ENCODE peak calls at places on chromosomes 1 and 21, in seven cellular contexts. One of them, this sample, is unnamed.

GRCh38 chr1:178501705-178502329 is 5.1 kb upstream of the CLEC20A start:
- DNase-seq in Caki2: peak
- DNase-seq in sigmoid colon: peak
- DNase-seq in G401: peak
- DNase-seq in GM12878: peak
- DNase-seq in mesenchymal stem cell: peak
- DNase-seq in NCI-H1417: peak
- DNase-seq in this sample: no peak

GRCh38 chr1:91075233-91076135 is 53.6 kb upstream of the ZNF644 start:
- DNase-seq in mesenchymal stem cell: no peak
- DNase-seq in sigmoid colon: no peak
- DNase-seq in GM12878: no peak
- DNase-seq in NCI-H1417: no peak
- DNase-seq in G401: no peak
- DNase-seq in Caki2: no peak
- DNase-seq in this sample: no peak

GRCh38 chr1:47424336-47424982 is 8.4 kb downstream of the FOXE3 start:
- DNase-seq in G401: peak
- DNase-seq in GM12878: no peak
- DNase-seq in Caki2: peak
- DNase-seq in NCI-H1417: peak
- DNase-seq in mesenchymal stem cell: peak
- DNase-seq in sigmoid colon: no peak
- DNase-seq in this sample: no peak

GRCh38 chr1:29052951-29053350 is 70.8 kb downstream of the TMEM200B start:
- DNase-seq in NCI-H1417: no peak
- DNase-seq in G401: no peak
- DNase-seq in Caki2: no peak
- DNase-seq in mesenchymal stem cell: no peak
- DNase-seq in GM12878: no peak
- DNase-seq in sigmoid colon: no peak
- DNase-seq in this sample: no peak

GRCh38 chr1:183655562-183656075 is 2.5 kb upstream of the APOBEC4 start:
- DNase-seq in sigmoid colon: peak
- DNase-seq in GM12878: peak
- DNase-seq in G401: peak
- DNase-seq in Caki2: peak
- DNase-seq in NCI-H1417: peak
- DNase-seq in mesenchymal stem cell: peak
- DNase-seq in this sample: peak

GRCh38 chr1:34806396-34806795 is 13.6 kb downstream of the GJA4 start:
- DNase-seq in Caki2: no peak
- DNase-seq in GM12878: no peak
- DNase-seq in mesenchymal stem cell: no peak
- DNase-seq in NCI-H1417: no peak
- DNase-seq in sigmoid colon: no peak
- DNase-seq in G401: no peak
- DNase-seq in this sample: no peak

GRCh38 chr1:59062743-59063142 is 234.2 kb upstream of the FGGY start:
- DNase-seq in Caki2: no peak
- DNase-seq in mesenchymal stem cell: peak
- DNase-seq in NCI-H1417: no peak
- DNase-seq in sigmoid colon: peak
- DNase-seq in G401: no peak
- DNase-seq in GM12878: no peak
- DNase-seq in this sample: no peak

GRCh38 chr1:203675596-203676347 is 49.1 kb downstream of the ATP2B4 start:
- DNase-seq in Caki2: no peak
- DNase-seq in mesenchymal stem cell: no peak
- DNase-seq in G401: no peak
- DNase-seq in NCI-H1417: no peak
- DNase-seq in GM12878: no peak
- DNase-seq in sigmoid colon: no peak
- DNase-seq in this sample: peak

GRCh38 chr1:43847882-43848281 is 85.7 kb upstream of the ARTN start:
- DNase-seq in mesenchymal stem cell: no peak
- DNase-seq in sigmoid colon: no peak
- DNase-seq in Caki2: no peak
- DNase-seq in G401: no peak
- DNase-seq in NCI-H1417: no peak
- DNase-seq in GM12878: no peak
- DNase-seq in this sample: no peak

GRCh38 chr21:16863541-16863940 is 649.3 kb upstream of the CXADR start:
- DNase-seq in Caki2: no peak
- DNase-seq in G401: no peak
- DNase-seq in NCI-H1417: peak
- DNase-seq in sigmoid colon: no peak
- DNase-seq in GM12878: no peak
- DNase-seq in mesenchymal stem cell: peak
- DNase-seq in this sample: no peak

GRCh38 chr1:54069792-54070548 is 16.6 kb downstream of the TCEANC2 start:
- DNase-seq in GM12878: no peak
- DNase-seq in mesenchymal stem cell: peak
- DNase-seq in sigmoid colon: no peak
- DNase-seq in NCI-H1417: peak
- DNase-seq in G401: peak
- DNase-seq in Caki2: peak
- DNase-seq in this sample: no peak

GRCh38 chr1:117030271-117030877 is 28.8 kb downstream of the CD101 start:
- DNase-seq in Caki2: no peak
- DNase-seq in sigmoid colon: no peak
- DNase-seq in GM12878: no peak
- DNase-seq in NCI-H1417: no peak
- DNase-seq in mesenchymal stem cell: no peak
- DNase-seq in G401: no peak
- DNase-seq in this sample: no peak

This sample was measured in T-helper 1 cell.